ENCODE peak calls at places on chromosomes 6 and 20, in six cellular contexts. G, N, E, Q, R and U are unnamed samples.
A peak's percentile ranks its signal among the peaks of the same experiment; 100 is the strongest.

GRCh38 chr20:12575352-12576095 is 433.2 kb upstream of the SPTLC3 start:
- DNase-seq in G (no peak), N (no peak), E (no peak), Q (no peak), R (no peak), U (no peak)

GRCh38 chr6:111918825-111919224 is 45.6 kb upstream of the FYN start:
- DNase-seq in G (no peak), N (no peak), E (no peak), Q (no peak), R (no peak), U (no peak)

GRCh38 chr20:36792422-36792821 is 18.9 kb upstream of the DSN1 start:
- DNase-seq in G (no peak), N (peak; percentile 80), E (peak; percentile 67), Q (peak; percentile 37), R (no peak), U (no peak)

GRCh38 chr20:10065154-10065833 is 30.5 kb downstream of the ANKEF1 start:
- DNase-seq in G (no peak), N (no peak), E (no peak), Q (no peak), R (no peak), U (no peak)

GRCh38 chr20:63011798-63012197 is 5.0 kb upstream of the BHLHE23 start:
- DNase-seq in G (no peak), N (no peak), E (no peak), Q (no peak), R (peak; percentile 55), U (no peak)

GRCh38 chr6:34834789-34835518 is 43.1 kb downstream of the BLTP3A start:
- DNase-seq in G (no peak), N (no peak), E (no peak), Q (no peak), R (no peak), U (no peak)

GRCh38 chr6:132122871-132123270 is 171.7 kb upstream of the CCN2 start:
- DNase-seq in G (no peak), N (peak; percentile 38), E (no peak), Q (no peak), R (no peak), U (no peak)

GRCh38 chr6:161373905-161374451 is 100.1 kb upstream of the AGPAT4 start:
- DNase-seq in G (peak; percentile 95), N (peak; percentile 53), E (peak; percentile 48), Q (peak; percentile 78), R (no peak), U (no peak)

GRCh38 chr6:44785123-44785522 is 397.6 kb downstream of the CDC5L start:
- DNase-seq in G (no peak), N (no peak), E (no peak), Q (no peak), R (no peak), U (no peak)

GRCh38 chr6:12751694-12752304 is 35.2 kb downstream of the PHACTR1 start:
- DNase-seq in G (peak; percentile 90), N (peak; percentile 35), E (peak; percentile 25), Q (peak; percentile 65), R (no peak), U (peak; percentile 25)

GRCh38 chr20:22700387-22700786 is 116.0 kb upstream of the FOXA2 start:
- DNase-seq in G (no peak), N (no peak), E (no peak), Q (no peak), R (no peak), U (no peak)

GRCh38 chr6:150403458-150404245 is 34.8 kb downstream of the IYD start:
- DNase-seq in G (no peak), N (no peak), E (no peak), Q (no peak), R (no peak), U (no peak)

GRCh38 chr6:143158113-143158581 is 97.5 kb downstream of the AIG1 start:
- DNase-seq in G (no peak), N (no peak), E (no peak), Q (no peak), R (no peak), U (no peak)

GRCh38 chr20:23652371-23652770 is 14.6 kb upstream of the CST3 start:
- DNase-seq in G (no peak), N (no peak), E (no peak), Q (no peak), R (no peak), U (no peak)

GRCh38 chr20:43752561-43753301 is 25.9 kb upstream of the GTSF1L start:
- DNase-seq in G (no peak), N (no peak), E (no peak), Q (no peak), R (peak; percentile 95), U (peak; percentile 46)

GRCh38 chr20:23404196-23404595 is 17.1 kb downstream of the NAPB start:
- DNase-seq in G (no peak), N (peak; percentile 54), E (no peak), Q (no peak), R (no peak), U (no peak)

GRCh38 chr6:110633731-110634130 is 157.3 kb upstream of the SLC22A16 start:
- DNase-seq in G (no peak), N (no peak), E (no peak), Q (no peak), R (no peak), U (no peak)

GRCh38 chr6:65650086-65650485 is 56.9 kb downstream of the EYS start:
- DNase-seq in G (no peak), N (no peak), E (no peak), Q (no peak), R (no peak), U (no peak)

GRCh38 chr6:83472767-83473166 is 39.6 kb upstream of the PRSS35 start:
- DNase-seq in G (no peak), N (no peak), E (no peak), Q (no peak), R (no peak), U (no peak)

GRCh38 chr6:125781307-125781868 is 9.4 kb upstream of the NCOA7 start:
- DNase-seq in G (no peak), N (no peak), E (no peak), Q (no peak), R (no peak), U (no peak)

GRCh38 chr6:3911614-3912336 is 62.6 kb downstream of the FAM50B start:
- DNase-seq in G (peak; percentile 39), N (peak; percentile 93), E (no peak), Q (peak; percentile 73), R (no peak), U (no peak)

GRCh38 chr6:133466666-133467065 is 225.5 kb downstream of the EYA4 start:
- DNase-seq in G (no peak), N (no peak), E (no peak), Q (no peak), R (no peak), U (no peak)

GRCh38 chr20:45971675-45972499 is at the start of gene ZNF335:
- DNase-seq in G (peak; percentile 96), N (peak; percentile 96), E (peak; percentile 97), Q (peak; percentile 99), R (peak; percentile 86), U (peak; percentile 97)
- TF ChIP-seq POLR2A in G (peak; percentile 88), N (peak; percentile 95), E (peak; percentile 81), Q (peak; percentile 71), R (peak; percentile 88), U (peak; percentile 83)

GRCh38 chr6:117546674-117547073 is 55.6 kb downstream of the GOPC start:
- DNase-seq in G (no peak), N (no peak), E (no peak), Q (no peak), R (no peak), U (no peak)

GRCh38 chr6:117548797-117549301 is 53.5 kb downstream of the GOPC start:
- DNase-seq in G (no peak), N (peak; percentile 77), E (no peak), Q (no peak), R (no peak), U (no peak)

GRCh38 chr6:117550078-117550600 is 52.2 kb downstream of the GOPC start:
- DNase-seq in G (no peak), N (no peak), E (no peak), Q (no peak), R (no peak), U (no peak)

GRCh38 chr6:117549606-117550005 is 52.7 kb downstream of the GOPC start:
- DNase-seq in G (no peak), N (no peak), E (no peak), Q (no peak), R (no peak), U (no peak)

GRCh38 chr6:117547688-117548621 is 54.4 kb downstream of the GOPC start:
- DNase-seq in G (no peak), N (no peak), E (no peak), Q (no peak), R (no peak), U (peak; percentile 16)
- TF ChIP-seq POLR2AphosphoS5 in G (no peak), N (no peak), E (no peak), Q (no peak), R (no peak), U (no peak)

DNA sequence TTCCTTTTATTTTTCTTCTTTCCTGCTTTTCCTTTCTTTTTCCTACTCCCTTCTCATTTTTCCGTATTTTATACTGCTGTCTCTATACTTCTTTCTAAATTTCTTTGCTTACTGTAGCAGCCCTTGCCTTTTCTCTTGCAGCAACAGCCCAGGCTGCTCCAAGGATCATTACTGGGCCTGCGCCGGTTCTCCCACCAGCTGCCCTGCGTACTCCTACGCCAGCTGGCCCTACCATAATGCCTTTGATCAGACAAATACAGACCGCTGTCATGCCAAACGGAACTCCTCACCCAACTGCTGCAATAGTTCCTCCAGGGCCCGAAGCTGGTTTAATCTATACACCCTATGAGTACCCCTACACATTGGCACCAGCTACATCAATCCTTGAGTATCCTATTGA is 148.8 kb downstream of the QKI start:
- DNase-seq in G (no peak), N (no peak), E (no peak), Q (no peak), R (no peak), U (no peak)
- TF ChIP-seq TAF1 in G (no peak), N (no peak), E (no peak), Q (no peak), R (no peak), U (no peak)

GRCh38 chr6:53794073-53794719 is 609 bp upstream of the LRRC1 start:
- DNase-seq in G (peak; percentile 77), N (peak; percentile 81), E (no peak), Q (no peak), R (peak; percentile 17), U (no peak)

GRCh38 chr6:53795702-53796450 is 1.1 kb downstream of the LRRC1 start:
- DNase-seq in G (peak; percentile 67), N (peak; percentile 29), E (no peak), Q (no peak), R (no peak), U (no peak)

GRCh38 chr6:53793318-53793975 is 1.4 kb upstream of the LRRC1 start:
- DNase-seq in G (peak; percentile 54), N (peak; percentile 96), E (no peak), Q (no peak), R (no peak), U (no peak)

GRCh38 chr6:53795254-53795701 is 473 bp downstream of the LRRC1 start:
- DNase-seq in G (no peak), N (no peak), E (no peak), Q (no peak), R (no peak), U (no peak)

DNA sequence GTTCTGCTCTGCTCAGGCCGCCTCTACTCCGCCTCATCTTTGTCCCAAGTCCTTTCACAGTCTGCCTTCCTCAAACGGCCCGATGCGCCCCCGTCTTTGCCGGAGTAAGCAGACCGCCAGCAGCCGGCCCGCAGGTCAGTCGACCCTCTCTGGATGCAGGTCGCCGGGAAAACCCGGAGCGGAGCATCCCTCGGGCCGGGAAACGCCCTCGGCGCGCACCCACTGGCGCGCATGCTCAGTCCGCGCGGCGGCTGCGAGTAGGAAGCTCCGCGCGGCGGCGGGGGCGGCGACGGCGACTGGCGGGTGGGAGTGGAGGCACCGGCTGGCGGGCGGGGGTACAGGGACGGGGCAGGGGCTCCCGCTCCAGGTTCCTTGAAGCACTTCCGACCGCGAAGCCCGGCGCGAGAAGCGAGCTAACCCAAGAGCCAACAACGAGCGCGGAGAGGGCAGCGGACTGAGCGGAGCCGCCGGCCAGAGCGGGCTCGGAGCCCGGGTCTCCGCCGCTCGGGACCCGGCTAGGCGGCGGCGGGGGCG is at the start of gene LRRC1:
- DNase-seq in G (peak; percentile 99), N (peak; percentile 88), E (peak; percentile 77), Q (peak; percentile 32), R (peak; percentile 44), U (peak; percentile 75)
- TF ChIP-seq POLR2A in G (peak; percentile 68), N (peak; percentile 89), E (no peak), Q (no peak), R (peak; percentile 71), U (no peak)